ENCODE peak calls at places on chromosomes 13 and 19, in seven cellular contexts. A is body of pancreas, J is stomach, W is H1, Q is heart left ventricle, U is transverse colon, Z is sigmoid colon. P is an unnamed sample. For H3K36me3, the result is how much of the 10 kb centered on the place peaks cover.

GRCh38 chr19:2064788-2065524 is 13.9 kb upstream of the MKNK2 start:
- DNase-seq in J (no peak), A (no peak), W (no peak), Q (no peak), Z (peak), U (no peak), P (no peak)

GRCh38 chr19:2081873-2082810 is 14.0 kb downstream of the MOB3A start:
- DNase-seq in W (no peak), Q (no peak), J (peak), Z (no peak), U (peak), A (no peak), P (no peak)

GRCh38 chr19:813359-814107 is 8.2 kb downstream of the PLPPR3 start:
- DNase-seq in W (no peak), Q (no peak), U (no peak), Z (no peak), A (no peak), J (no peak), P (no peak)

GRCh38 chr13:31765441-31765840 is 26.1 kb downstream of the RXFP2 start:
- DNase-seq in Q (no peak), J (no peak), Z (no peak), W (no peak), A (no peak), U (no peak), P (no peak)

GRCh38 chr13:71255633-71256032 is 611.4 kb downstream of the DACH1 start:
- DNase-seq in U (no peak), Z (no peak), W (no peak), A (no peak), Q (no peak), J (no peak), P (no peak)

GRCh38 chr13:30600470-30600869 is 17.2 kb upstream of the USPL1 start:
- DNase-seq in U (no peak), Z (no peak), W (no peak), Q (no peak), A (no peak), J (no peak), P (no peak)

GRCh38 chr13:26497991-26498423 is 59.5 kb upstream of the WASF3 start:
- DNase-seq in Q (no peak), A (no peak), U (no peak), W (no peak), J (no peak), Z (no peak), P (no peak)

GRCh38 chr19:17450264-17451075 is 2.0 kb upstream of the TMEM221 start:
- DNase-seq in Q (no peak), J (no peak), A (no peak), U (no peak), W (no peak), Z (no peak), P (no peak)

GRCh38 chr13:94061316-94061715 is 418.2 kb downstream of the DCT start:
- DNase-seq in Z (no peak), A (no peak), Q (no peak), U (no peak), W (no peak), J (no peak), P (no peak)

GRCh38 chr13:47397739-47398138 is 500.9 kb upstream of the HTR2A start:
- DNase-seq in A (no peak), Z (no peak), U (no peak), J (no peak), Q (no peak), W (no peak), P (no peak)

GRCh38 chr19:45847661-45848060 is 15.3 kb downstream of the SYMPK start:
- DNase-seq in W (no peak), U (no peak), Q (no peak), Z (no peak), A (no peak), J (no peak), P (no peak)

GRCh38 chr19:45842198-45842597 is 20.7 kb downstream of the SYMPK start:
- DNase-seq in U (no peak), Q (peak), J (no peak), A (no peak), Z (no peak), W (no peak), P (no peak)
- H3K36me3 ChIP-seq in U (half or more), Q (half or more), J (half or more), A (under half), Z (half or more), W (half or more), P (under half)

GRCh38 chr19:5588441-5588840 is 20.7 kb upstream of the TINCR start:
- DNase-seq in Q (no peak), W (no peak), Z (no peak), J (no peak), A (no peak), U (no peak), P (no peak)

GRCh38 chr19:5587071-5587455 is 19.3 kb upstream of the TINCR start:
- DNase-seq in J (no peak), W (no peak), Q (no peak), U (no peak), Z (no peak), A (no peak), P (no peak)

GRCh38 chr19:5587661-5588060 is 19.9 kb upstream of the TINCR start:
- DNase-seq in A (no peak), W (no peak), Q (no peak), J (no peak), U (no peak), Z (no peak), P (no peak)

GRCh38 chr19:5585461-5586299 is 17.9 kb upstream of the TINCR start:
- DNase-seq in A (no peak), W (no peak), J (no peak), Z (no peak), Q (no peak), U (no peak), P (peak)

DNA sequence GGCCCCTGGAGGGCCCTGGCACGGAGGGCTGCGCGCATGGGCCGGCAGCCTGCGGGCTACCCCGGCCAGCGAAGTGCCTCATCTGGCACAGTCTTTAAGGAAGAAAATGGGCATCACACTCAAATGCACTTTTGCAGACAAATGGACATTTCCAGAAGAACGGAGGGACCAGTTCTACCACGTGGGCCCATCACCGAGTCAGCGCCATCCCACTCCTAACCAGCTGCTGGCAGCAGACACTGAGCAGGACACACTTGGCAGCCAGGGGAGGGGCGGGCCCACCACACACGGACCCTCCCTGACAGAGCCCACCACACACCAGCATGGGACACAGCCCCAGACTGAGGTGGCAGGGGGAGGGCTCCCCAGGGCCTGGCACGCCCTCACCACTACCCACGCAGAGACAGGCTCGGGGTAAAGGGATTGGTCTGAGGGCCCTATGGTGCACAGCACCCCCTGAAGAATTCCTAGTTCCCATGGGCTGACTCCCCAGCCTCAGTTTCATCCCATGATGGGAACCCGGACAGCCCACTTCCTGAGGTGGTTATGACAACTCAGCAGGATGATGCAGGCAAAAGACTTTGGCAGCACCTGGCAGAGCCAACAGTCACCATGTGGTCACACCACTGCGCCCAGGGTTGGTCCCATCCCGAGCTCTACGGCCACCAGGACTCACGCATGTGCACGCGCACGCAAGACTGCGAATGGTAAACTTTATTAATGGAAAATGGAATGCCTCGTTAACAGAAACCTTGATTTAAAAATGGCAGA is 18.7 kb upstream of the TINCR start:
- DNase-seq in J (no peak), U (no peak), W (no peak), A (no peak), Q (no peak), Z (no peak), P (no peak)
- TF ChIP-seq POLR2A in J (no peak), U (no peak), W (no peak), A (no peak), Q (no peak), Z (no peak), P (no peak)

GRCh38 chr19:32917612-32917996 is 48.0 kb upstream of the SLC7A9 start:
- DNase-seq in U (no peak), W (no peak), A (no peak), J (no peak), Q (no peak), Z (no peak), P (no peak)
- H3K36me3 ChIP-seq in U (under half), W (under half), A (under half), J (half or more), Q (half or more), Z (half or more), P (under half)

DNA sequence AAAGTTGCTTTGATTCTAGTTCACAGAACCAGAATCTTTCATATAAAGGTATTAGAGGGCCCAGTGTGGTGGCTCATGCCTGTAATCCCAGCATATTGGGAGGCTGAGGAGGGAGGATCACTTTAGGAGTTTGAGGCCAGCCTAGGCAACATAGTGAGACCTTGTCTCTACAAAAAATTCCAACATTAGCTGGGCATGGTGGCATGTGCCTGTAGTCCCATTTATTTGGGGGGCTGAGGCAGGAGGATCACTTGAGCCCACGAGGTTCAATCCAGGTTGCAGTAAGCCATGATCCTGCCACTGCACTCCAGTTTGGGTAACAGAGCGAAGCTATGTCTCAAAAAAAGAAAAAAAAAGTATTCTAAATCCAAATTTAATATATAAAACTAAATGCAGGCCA is 9.1 kb downstream of the LDLR start:
- DNase-seq in A (no peak), Z (no peak), Q (no peak), J (no peak), W (no peak), U (no peak), P (no peak)
- TF ChIP-seq POLR2A in A (no peak), Z (no peak), Q (no peak), J (no peak), W (no peak), U (no peak), P (no peak)

GRCh38 chr19:4720037-4720700 is 3.5 kb downstream of the DPP9 start:
- DNase-seq in J (no peak), Q (no peak), U (no peak), A (no peak), Z (no peak), W (no peak), P (no peak)
- H3K36me3 ChIP-seq in J (half or more), Q (half or more), U (under half), A (under half), Z (half or more), W (under half), P (under half)

GRCh38 chr13:97234236-97234635 is 12.1 kb downstream of the MBNL2 start:
- DNase-seq in A (no peak), Z (no peak), Q (no peak), J (no peak), U (peak), W (no peak), P (no peak)

GRCh38 chr13:97234742-97235141 is 12.6 kb downstream of the MBNL2 start:
- DNase-seq in W (no peak), J (peak), Z (no peak), Q (no peak), A (no peak), U (peak), P (no peak)

GRCh38 chr13:97237388-97237787 is 15.3 kb downstream of the MBNL2 start:
- DNase-seq in W (no peak), Z (no peak), U (no peak), J (no peak), A (no peak), Q (no peak), P (no peak)

GRCh38 chr13:97233499-97233898 is 11.4 kb downstream of the MBNL2 start:
- DNase-seq in Q (no peak), Z (no peak), A (no peak), W (no peak), U (no peak), J (no peak), P (no peak)

DNA sequence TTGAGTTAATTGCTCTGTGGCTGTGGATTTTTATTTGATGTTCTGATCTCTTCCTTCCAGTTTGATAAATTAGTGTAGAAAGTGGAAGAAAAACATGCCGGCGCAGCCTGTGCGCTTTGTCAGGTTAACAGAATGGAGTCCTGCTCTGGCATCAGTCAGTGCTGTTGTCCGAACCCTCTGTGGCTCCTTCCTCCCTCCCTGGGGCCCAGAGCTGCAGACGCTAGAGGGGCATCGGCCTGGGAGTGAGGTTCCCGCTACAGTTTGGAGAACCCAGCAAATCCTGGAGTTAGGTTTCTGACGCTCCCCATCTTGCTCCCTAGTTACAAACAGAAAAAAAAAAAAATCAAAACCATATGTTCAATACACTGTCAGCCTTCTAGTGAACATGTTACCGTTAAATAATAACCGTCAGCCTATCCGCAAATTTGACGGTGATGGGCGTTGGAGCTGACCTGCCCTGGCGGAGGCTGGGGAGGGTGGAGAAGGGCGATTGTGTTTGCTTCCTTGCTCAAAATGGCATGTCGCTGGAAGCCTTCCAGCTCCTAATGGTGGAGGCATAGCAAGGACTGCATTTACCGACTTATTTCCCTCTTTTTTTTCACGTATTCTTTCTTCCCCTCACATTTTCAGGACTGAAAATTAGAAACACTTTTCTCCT is 13.5 kb downstream of the MBNL2 start:
- DNase-seq in U (peak), Z (no peak), J (peak), W (no peak), Q (no peak), A (peak), P (no peak)
- TF ChIP-seq POLR2A in U (no peak), Z (no peak), J (no peak), W (no peak), Q (no peak), A (no peak), P (no peak)

GRCh38 chr19:19501798-19502197 is 13.6 kb downstream of the TSSK6 start:
- DNase-seq in A (no peak), U (no peak), Q (no peak), Z (no peak), W (no peak), J (no peak), P (no peak)

GRCh38 chr19:19500975-19501644 is 14.2 kb downstream of the TSSK6 start:
- DNase-seq in Q (no peak), A (no peak), Z (no peak), J (no peak), U (no peak), W (no peak), P (no peak)

GRCh38 chr19:19504754-19505668 is 10.3 kb downstream of the TSSK6 start:
- DNase-seq in Q (no peak), A (no peak), U (no peak), Z (no peak), J (no peak), W (no peak), P (no peak)

GRCh38 chr19:19502281-19502680 is 13.1 kb downstream of the TSSK6 start:
- DNase-seq in W (no peak), Q (no peak), J (no peak), U (no peak), Z (no peak), A (no peak), P (no peak)

DNA sequence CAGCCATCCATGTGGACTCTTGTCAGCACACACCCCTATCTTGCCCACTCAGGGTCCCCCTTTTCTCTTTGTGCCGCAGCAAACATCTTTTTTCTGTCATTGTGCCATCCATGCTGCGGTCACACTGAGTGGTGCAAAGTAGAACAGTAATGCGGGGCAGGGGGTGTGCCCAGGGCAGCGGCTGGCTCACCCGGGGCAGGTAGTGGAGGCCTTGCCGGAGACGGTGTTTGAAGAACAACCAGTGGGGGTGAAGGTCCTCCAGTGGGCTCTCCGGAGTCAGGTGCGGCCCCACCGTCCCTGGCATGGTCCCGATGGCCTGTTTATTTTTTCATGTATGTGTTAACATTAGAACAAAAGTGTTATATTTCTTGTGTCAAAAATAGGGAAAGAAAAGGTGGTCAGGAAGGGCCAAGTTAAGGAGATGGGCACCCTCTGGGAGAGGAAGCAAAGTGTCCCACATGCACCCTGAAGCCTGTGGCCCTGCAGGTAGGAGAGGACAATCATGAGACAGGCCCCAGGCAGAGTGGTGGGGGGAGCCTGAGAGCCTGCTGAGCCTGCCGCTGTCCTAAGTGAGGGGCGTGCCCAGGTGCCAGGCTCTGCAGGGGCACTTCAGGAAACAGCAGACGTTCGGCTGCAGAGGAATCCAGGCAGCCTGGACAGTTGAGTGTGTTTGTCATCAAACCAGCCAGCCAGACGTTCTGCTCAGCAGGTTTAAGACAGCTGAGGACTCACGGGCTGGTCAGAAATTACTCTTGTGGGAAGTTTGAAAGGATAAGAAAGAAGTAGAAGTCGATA is 12.3 kb downstream of the TSSK6 start:
- DNase-seq in A (no peak), U (no peak), Z (no peak), J (no peak), Q (no peak), W (no peak), P (no peak)
- H3K36me3 ChIP-seq in A (under half), U (under half), Z (half or more), J (half or more), Q (half or more), W (half or more), P (under half)

DNA sequence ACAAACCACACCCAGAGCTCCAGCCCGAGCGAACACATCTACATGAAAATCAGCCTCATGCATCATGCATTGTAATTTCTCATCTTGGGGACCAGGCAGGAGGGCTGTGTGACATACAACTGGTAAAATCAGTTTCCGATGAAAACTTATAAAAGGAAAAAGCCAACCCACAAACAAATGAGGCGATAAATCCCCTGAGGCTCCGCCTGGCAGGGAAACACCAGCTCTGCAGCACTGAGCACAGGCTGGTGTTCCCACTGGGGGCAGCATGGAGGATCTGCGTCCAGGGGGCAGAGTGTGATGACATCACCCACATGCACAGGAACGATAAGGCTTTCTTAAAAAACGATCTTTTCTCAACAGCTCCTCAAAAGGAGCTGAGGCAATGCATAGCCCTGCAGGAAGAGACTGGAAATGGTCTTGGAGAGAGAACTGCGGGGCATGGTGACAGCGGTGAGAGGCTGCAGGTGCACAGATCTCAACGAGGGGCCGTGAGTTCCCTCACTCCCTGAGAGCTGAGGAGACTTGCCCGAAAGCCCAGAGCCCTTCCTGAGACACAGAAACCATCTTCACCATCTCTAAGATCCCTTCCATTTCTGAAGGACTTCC is 24.6 kb downstream of the SH3GL1 start:
- DNase-seq in A (peak), Z (peak), U (peak), W (no peak), J (no peak), Q (no peak), P (no peak)
- TF ChIP-seq POLR2A in A (no peak), Z (no peak), U (no peak), W (no peak), J (no peak), Q (no peak), P (no peak)

GRCh38 chr19:38710928-38711725 is 33.1 kb downstream of the CAPN12 start:
- DNase-seq in J (no peak), Q (peak), W (no peak), Z (no peak), U (no peak), A (no peak), P (peak)

GRCh38 chr19:38711726-38712153 is 32.5 kb downstream of the CAPN12 start:
- DNase-seq in A (no peak), W (no peak), Q (peak), J (no peak), Z (peak), U (peak), P (peak)

GRCh38 chr19:38709671-38710415 is 34.4 kb downstream of the CAPN12 start:
- DNase-seq in W (no peak), J (no peak), Z (no peak), Q (no peak), U (no peak), A (no peak), P (no peak)

GRCh38 chr19:38709119-38709518 is 35.2 kb downstream of the CAPN12 start:
- DNase-seq in J (no peak), W (no peak), A (no peak), Q (no peak), U (no peak), Z (no peak), P (no peak)

GRCh38 chr19:38710416-38710702 is 33.9 kb downstream of the CAPN12 start:
- DNase-seq in Q (no peak), J (no peak), W (no peak), A (no peak), U (no peak), Z (no peak), P (no peak)
- H3K36me3 ChIP-seq in Q (half or more), J (half or more), W (half or more), A (under half), U (under half), Z (half or more), P (under half)